ENCODE peak calls at places on chromosomes 4 and X, in five cellular contexts. D is NCI-H2081; T is HuH-7; X is activated CD4-positive, alpha-beta T cell treated with anti-CD3 and anti-CD28 coated beads, Interleukin-2, amount 50 U/mL, for 1 hour; L is activated naive CD4-positive, alpha-beta T cell. I is an unnamed sample.

GRCh38 chrX:153476628-153477027 is 6.3 kb upstream of the HAUS7 start:
- DNase-seq in D (no peak), T (no peak), X (no peak), L (no peak), I (no peak)

GRCh38 chr4:54187148-54187547 is 41.9 kb upstream of the PDGFRA start:
- DNase-seq in D (no peak), T (no peak), X (no peak), L (no peak), I (no peak)

GRCh38 chr4:15153662-15154061 is 151.4 kb downstream of the CPEB2 start:
- DNase-seq in D (no peak), T (no peak), X (no peak), L (no peak), I (no peak)

GRCh38 chr4:82852751-82853053 is 38.3 kb downstream of the SEC31A start:
- DNase-seq in D (no peak), T (no peak), X (no peak), L (no peak), I (peak)

GRCh38 chr4:10085828-10086505 is 30.6 kb downstream of the WDR1 start:
- DNase-seq in D (no peak), T (no peak), X (no peak), L (no peak), I (no peak)

GRCh38 chr4:159543831-159544230 is 441.0 kb downstream of the RAPGEF2 start:
- DNase-seq in D (no peak), T (no peak), X (no peak), L (no peak), I (no peak)

GRCh38 chrX:46979340-46979739 is 67.1 kb downstream of the JADE3 start:
- DNase-seq in D (no peak), T (no peak), X (no peak), L (no peak), I (peak)

GRCh38 chr4:5710065-5710961 is 688 bp upstream of the EVC start:
- DNase-seq in D (no peak), T (peak), X (no peak), L (no peak), I (peak)

GRCh38 chr4:129144755-129145206 is 48.8 kb downstream of the C4orf33 start:
- DNase-seq in D (no peak), T (no peak), X (no peak), L (no peak), I (no peak)

GRCh38 chr4:14233126-14233525 is 605.6 kb upstream of the BOD1L1 start:
- DNase-seq in D (no peak), T (no peak), X (no peak), L (no peak), I (no peak)

GRCh38 chr4:8911311-8912088 is 39.9 kb upstream of the HMX1 start:
- DNase-seq in D (no peak), T (no peak), X (no peak), L (no peak), I (no peak)

GRCh38 chrX:22652596-22652995 is 347.2 kb upstream of the DDX53 start:
- DNase-seq in D (no peak), T (peak), X (no peak), L (no peak), I (peak)